ENCODE peak calls at places on chromosomes 16 and 17, in ten cellular contexts. One of them, this sample, is unnamed.

GRCh38 chr17:15910791-15911190 is 34.1 kb upstream of the ADORA2B start:
- DNase-seq in WERI-Rb-1: no peak
- DNase-seq in adrenal gland: no peak
- DNase-seq in left lung: no peak
- DNase-seq in uterus: no peak
- DNase-seq in gastrocnemius medialis: no peak
- DNase-seq in GM12878: no peak
- DNase-seq in lower leg skin: peak; percentile 59
- DNase-seq in astrocyte of the spinal cord: no peak
- DNase-seq in ovary: no peak
- DNase-seq in this sample: no peak

GRCh38 chr17:72125226-72125651 is 4.4 kb downstream of the SOX9 start:
- DNase-seq in ovary: no peak
- DNase-seq in astrocyte of the spinal cord: peak; percentile 42
- DNase-seq in left lung: no peak
- DNase-seq in uterus: no peak
- DNase-seq in adrenal gland: no peak
- DNase-seq in WERI-Rb-1: no peak
- DNase-seq in gastrocnemius medialis: no peak
- DNase-seq in GM12878: no peak
- DNase-seq in lower leg skin: no peak
- DNase-seq in this sample: no peak

GRCh38 chr17:17073006-17073626 is 30.9 kb downstream of the MPRIP start:
- DNase-seq in gastrocnemius medialis: peak; percentile 34
- DNase-seq in lower leg skin: peak; percentile 82
- DNase-seq in adrenal gland: no peak
- DNase-seq in WERI-Rb-1: no peak
- DNase-seq in ovary: no peak
- DNase-seq in GM12878: no peak
- DNase-seq in uterus: no peak
- DNase-seq in astrocyte of the spinal cord: no peak
- DNase-seq in left lung: peak; percentile 20
- DNase-seq in this sample: no peak

GRCh38 chr17:11909348-11909747 is 87.9 kb downstream of the ZNF18 start:
- DNase-seq in lower leg skin: no peak
- DNase-seq in GM12878: no peak
- DNase-seq in left lung: no peak
- DNase-seq in uterus: no peak
- DNase-seq in WERI-Rb-1: peak; percentile 13
- DNase-seq in ovary: no peak
- DNase-seq in adrenal gland: no peak
- DNase-seq in gastrocnemius medialis: no peak
- DNase-seq in astrocyte of the spinal cord: no peak
- DNase-seq in this sample: no peak

GRCh38 chr16:27067138-27067537 is 411 bp downstream of the C16orf82 start:
- DNase-seq in uterus: no peak
- DNase-seq in gastrocnemius medialis: no peak
- DNase-seq in WERI-Rb-1: no peak
- DNase-seq in ovary: no peak
- DNase-seq in astrocyte of the spinal cord: no peak
- DNase-seq in lower leg skin: no peak
- DNase-seq in GM12878: no peak
- DNase-seq in adrenal gland: no peak
- DNase-seq in left lung: no peak
- DNase-seq in this sample: no peak

GRCh38 chr17:15918261-15918660 is 26.7 kb upstream of the ADORA2B start:
- DNase-seq in lower leg skin: peak; percentile 48
- DNase-seq in adrenal gland: no peak
- DNase-seq in ovary: no peak
- DNase-seq in astrocyte of the spinal cord: no peak
- DNase-seq in WERI-Rb-1: no peak
- DNase-seq in left lung: no peak
- DNase-seq in uterus: no peak
- DNase-seq in GM12878: no peak
- DNase-seq in gastrocnemius medialis: no peak
- DNase-seq in this sample: no peak

GRCh38 chr17:9842057-9842758 is 16.5 kb downstream of the GLP2R start:
- DNase-seq in gastrocnemius medialis: peak; percentile 62
- DNase-seq in astrocyte of the spinal cord: peak; percentile 85
- DNase-seq in GM12878: no peak
- DNase-seq in uterus: peak; percentile 84
- DNase-seq in adrenal gland: peak; percentile 21
- DNase-seq in left lung: peak; percentile 44
- DNase-seq in ovary: peak; percentile 77
- DNase-seq in lower leg skin: peak; percentile 88
- DNase-seq in WERI-Rb-1: no peak
- DNase-seq in this sample: no peak

GRCh38 chr17:48626470-48627241 is 498 bp upstream of the HOXB9 start:
- DNase-seq in GM12878: no peak
- DNase-seq in gastrocnemius medialis: no peak
- DNase-seq in uterus: no peak
- DNase-seq in lower leg skin: no peak
- DNase-seq in WERI-Rb-1: no peak
- DNase-seq in ovary: no peak
- DNase-seq in astrocyte of the spinal cord: peak; percentile 96
- DNase-seq in left lung: no peak
- DNase-seq in adrenal gland: peak; percentile 51
- DNase-seq in this sample: no peak

DNA sequence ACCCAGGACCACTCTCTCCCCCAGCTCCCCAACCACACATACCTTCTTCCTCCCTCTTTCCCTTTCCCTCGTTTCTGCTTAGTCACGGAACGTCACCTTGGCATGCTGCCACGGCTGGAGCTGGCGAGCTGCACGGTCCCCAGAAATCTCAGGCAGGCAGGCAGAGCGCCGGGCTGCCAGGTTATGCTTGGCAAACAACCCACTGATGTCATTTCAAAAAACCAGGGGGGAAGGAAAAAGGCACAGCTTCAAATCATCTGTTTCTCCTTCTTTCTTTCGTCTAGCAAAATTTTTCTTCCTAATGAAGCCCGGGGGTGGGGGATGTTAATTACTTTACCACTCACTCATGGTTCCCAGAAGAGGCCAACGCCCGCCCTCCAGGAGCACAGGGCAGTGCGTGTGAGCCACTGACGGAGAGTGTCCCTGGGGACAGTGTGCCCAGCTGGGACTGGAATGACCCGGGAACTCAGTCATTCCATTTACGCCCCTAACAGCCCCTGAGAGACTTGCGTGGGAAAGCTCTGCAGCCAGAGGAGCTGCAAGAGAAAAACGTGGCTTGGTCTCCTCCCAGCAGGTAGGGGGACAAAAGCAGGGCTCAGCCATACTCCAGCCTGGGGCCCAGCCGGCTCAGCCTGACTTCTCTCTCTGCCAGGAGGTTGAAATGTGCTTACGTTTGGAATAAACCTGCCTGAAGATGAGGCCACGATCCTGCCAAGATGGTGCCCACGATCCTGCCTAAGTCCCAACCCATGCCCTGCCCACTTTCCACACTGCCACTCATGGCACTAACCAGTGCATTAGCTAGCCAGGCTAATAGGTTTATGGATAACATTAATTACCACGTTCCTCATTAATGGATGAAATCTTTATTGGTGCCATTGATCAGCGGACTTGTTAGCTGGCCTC is 198.9 kb downstream of the ZFHX3 start:
- DNase-seq in GM12878: no peak
- DNase-seq in astrocyte of the spinal cord: peak; percentile 90
- DNase-seq in gastrocnemius medialis: peak; percentile 72
- DNase-seq in ovary: peak; percentile 87
- DNase-seq in WERI-Rb-1: no peak
- DNase-seq in uterus: peak; percentile 82
- DNase-seq in left lung: peak; percentile 77
- DNase-seq in adrenal gland: peak; percentile 95
- DNase-seq in lower leg skin: peak; percentile 95
- DNase-seq in this sample: no peak
- TF ChIP-seq CTCF in GM12878: no peak
- TF ChIP-seq CTCF in astrocyte of the spinal cord: peak; percentile 10
- TF ChIP-seq CTCF in gastrocnemius medialis: no peak
- TF ChIP-seq CTCF in ovary: no peak
- TF ChIP-seq CTCF in WERI-Rb-1: no peak
- TF ChIP-seq CTCF in uterus: no peak
- TF ChIP-seq CTCF in left lung: no peak
- TF ChIP-seq CTCF in adrenal gland: no peak
- TF ChIP-seq CTCF in lower leg skin: no peak
- TF ChIP-seq CTCF in this sample: no peak

GRCh38 chr17:82008258-82008940 is 14.3 kb downstream of the CENPX start:
- DNase-seq in astrocyte of the spinal cord: no peak
- DNase-seq in lower leg skin: no peak
- DNase-seq in adrenal gland: no peak
- DNase-seq in ovary: no peak
- DNase-seq in gastrocnemius medialis: no peak
- DNase-seq in WERI-Rb-1: no peak
- DNase-seq in uterus: no peak
- DNase-seq in left lung: no peak
- DNase-seq in GM12878: no peak
- DNase-seq in this sample: no peak

GRCh38 chr17:82008941-82009405 is 13.7 kb downstream of the CENPX start:
- DNase-seq in uterus: no peak
- DNase-seq in adrenal gland: no peak
- DNase-seq in gastrocnemius medialis: no peak
- DNase-seq in left lung: no peak
- DNase-seq in lower leg skin: no peak
- DNase-seq in astrocyte of the spinal cord: no peak
- DNase-seq in WERI-Rb-1: no peak
- DNase-seq in ovary: no peak
- DNase-seq in GM12878: no peak
- DNase-seq in this sample: no peak

GRCh38 chr17:82007228-82007494 is 15.5 kb downstream of the CENPX start:
- DNase-seq in WERI-Rb-1: no peak
- DNase-seq in astrocyte of the spinal cord: no peak
- DNase-seq in lower leg skin: no peak
- DNase-seq in GM12878: no peak
- DNase-seq in ovary: no peak
- DNase-seq in adrenal gland: no peak
- DNase-seq in left lung: no peak
- DNase-seq in uterus: no peak
- DNase-seq in gastrocnemius medialis: no peak
- DNase-seq in this sample: no peak

GRCh38 chr17:82006468-82007227 is 16.0 kb downstream of the CENPX start:
- DNase-seq in WERI-Rb-1: peak; percentile 76
- DNase-seq in adrenal gland: peak; percentile 76
- DNase-seq in lower leg skin: no peak
- DNase-seq in astrocyte of the spinal cord: peak; percentile 29
- DNase-seq in ovary: no peak
- DNase-seq in gastrocnemius medialis: no peak
- DNase-seq in uterus: peak; percentile 73
- DNase-seq in left lung: no peak
- DNase-seq in GM12878: no peak
- DNase-seq in this sample: no peak

DNA sequence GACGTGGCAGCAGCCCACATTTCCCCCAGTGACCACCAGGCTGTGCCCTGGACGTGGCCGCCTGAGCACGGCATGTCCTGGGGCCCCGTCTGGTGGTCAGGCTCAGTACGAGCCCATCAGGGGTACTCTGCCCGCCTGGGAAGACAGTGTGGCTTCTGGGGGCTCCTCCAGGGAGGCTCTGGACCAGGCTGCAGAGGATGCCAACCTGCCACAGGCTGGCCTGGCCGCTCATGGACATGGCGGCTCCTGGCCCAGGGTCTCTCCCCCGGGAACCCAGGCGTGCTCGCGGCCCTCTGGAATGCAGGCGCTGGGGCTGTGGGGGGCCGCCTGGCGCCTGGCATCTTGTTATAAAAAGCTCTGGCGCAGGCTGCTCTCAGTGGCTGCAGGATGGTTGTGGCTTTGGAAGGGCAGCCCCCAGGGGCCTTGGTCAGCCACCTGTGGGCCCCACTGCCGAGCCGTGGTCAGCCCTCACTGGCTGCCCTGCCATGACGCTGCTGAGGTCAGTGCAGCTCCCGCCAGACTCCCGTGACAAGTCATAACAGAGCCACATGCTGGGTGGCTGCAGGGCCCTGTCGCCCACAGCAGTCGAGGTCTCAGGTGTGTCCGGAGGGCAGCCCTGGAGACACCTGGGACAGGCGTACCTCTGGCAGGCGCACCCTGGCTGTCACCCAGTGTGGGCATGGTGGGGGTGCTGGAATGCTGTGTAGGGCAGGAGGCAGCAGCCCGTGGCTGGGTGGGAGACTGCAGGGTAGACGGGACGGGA is 15.0 kb downstream of the CENPX start:
- DNase-seq in gastrocnemius medialis: no peak
- DNase-seq in ovary: no peak
- DNase-seq in astrocyte of the spinal cord: peak; percentile 30
- DNase-seq in GM12878: no peak
- DNase-seq in uterus: no peak
- DNase-seq in lower leg skin: no peak
- DNase-seq in WERI-Rb-1: no peak
- DNase-seq in adrenal gland: no peak
- DNase-seq in left lung: no peak
- DNase-seq in this sample: no peak
- TF ChIP-seq CTCF in gastrocnemius medialis: no peak
- TF ChIP-seq CTCF in ovary: no peak
- TF ChIP-seq CTCF in astrocyte of the spinal cord: peak; percentile 30
- TF ChIP-seq CTCF in GM12878: no peak
- TF ChIP-seq CTCF in uterus: no peak
- TF ChIP-seq CTCF in lower leg skin: no peak
- TF ChIP-seq CTCF in WERI-Rb-1: peak; percentile 37
- TF ChIP-seq CTCF in adrenal gland: no peak
- TF ChIP-seq CTCF in left lung: no peak
- TF ChIP-seq CTCF in this sample: no peak

DNA sequence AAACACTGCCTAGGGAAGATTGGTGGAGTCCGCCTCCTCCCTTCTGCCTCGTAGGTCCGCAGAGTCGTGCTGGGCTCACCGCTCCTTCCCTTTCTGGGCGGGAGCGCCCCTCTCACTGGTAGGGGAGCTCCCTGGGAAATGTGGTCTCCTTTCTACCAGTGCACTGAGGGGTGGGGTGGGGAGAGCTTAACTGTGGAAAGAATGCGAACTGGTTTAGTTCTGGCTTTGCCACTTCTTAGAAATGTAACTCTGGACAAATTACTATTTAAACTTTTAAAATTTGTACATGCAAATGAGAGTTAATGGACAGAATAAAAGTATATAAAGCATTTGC is 105.7 kb downstream of the RPTOR start:
- DNase-seq in astrocyte of the spinal cord: no peak
- DNase-seq in ovary: no peak
- DNase-seq in uterus: no peak
- DNase-seq in WERI-Rb-1: no peak
- DNase-seq in left lung: no peak
- DNase-seq in lower leg skin: no peak
- DNase-seq in adrenal gland: no peak
- DNase-seq in GM12878: no peak
- DNase-seq in gastrocnemius medialis: no peak
- DNase-seq in this sample: no peak
- TF ChIP-seq CTCF in astrocyte of the spinal cord: no peak
- TF ChIP-seq CTCF in ovary: no peak
- TF ChIP-seq CTCF in uterus: no peak
- TF ChIP-seq CTCF in WERI-Rb-1: no peak
- TF ChIP-seq CTCF in left lung: no peak
- TF ChIP-seq CTCF in lower leg skin: no peak
- TF ChIP-seq CTCF in adrenal gland: no peak
- TF ChIP-seq CTCF in GM12878: no peak
- TF ChIP-seq CTCF in gastrocnemius medialis: no peak
- TF ChIP-seq CTCF in this sample: no peak

DNA sequence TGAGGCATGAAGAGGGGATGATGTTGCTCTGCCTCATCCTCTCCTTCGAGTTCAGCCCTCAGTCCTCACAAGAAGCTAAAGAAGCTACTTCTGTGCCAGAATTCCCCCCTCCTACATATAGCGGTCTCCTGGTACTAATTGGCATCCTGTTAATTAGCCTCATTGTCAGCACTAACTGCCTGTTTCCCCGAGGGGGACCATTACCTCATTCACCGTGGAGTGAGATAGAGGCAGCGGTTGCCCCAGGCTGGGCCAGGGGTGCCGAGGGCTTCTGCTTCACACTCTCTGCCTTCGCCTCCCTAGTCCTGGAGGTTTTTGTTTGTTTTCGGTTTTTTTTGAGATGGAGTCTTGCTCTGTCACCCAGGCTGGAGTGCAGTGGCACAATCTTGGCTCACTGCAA is 5.7 kb upstream of the MINK1 start:
- DNase-seq in GM12878: no peak
- DNase-seq in lower leg skin: no peak
- DNase-seq in gastrocnemius medialis: no peak
- DNase-seq in left lung: no peak
- DNase-seq in adrenal gland: no peak
- DNase-seq in WERI-Rb-1: no peak
- DNase-seq in ovary: no peak
- DNase-seq in astrocyte of the spinal cord: no peak
- DNase-seq in uterus: no peak
- DNase-seq in this sample: no peak
- TF ChIP-seq CTCF in GM12878: no peak
- TF ChIP-seq CTCF in lower leg skin: no peak
- TF ChIP-seq CTCF in gastrocnemius medialis: no peak
- TF ChIP-seq CTCF in left lung: no peak
- TF ChIP-seq CTCF in adrenal gland: no peak
- TF ChIP-seq CTCF in WERI-Rb-1: no peak
- TF ChIP-seq CTCF in ovary: no peak
- TF ChIP-seq CTCF in astrocyte of the spinal cord: no peak
- TF ChIP-seq CTCF in uterus: no peak
- TF ChIP-seq CTCF in this sample: no peak

This sample was measured in progenitor cell of endocrine pancreas.